ENCODE peak calls at places on chromosomes 6 and 20, in ten cellular contexts. Z is mesenchymal stem cell; T is SJSA1; N is neuronal stem cell; U is AG04450; Y is ovary; S is naive thymus-derived CD4-positive, alpha-beta T cell; R is right cardiac atrium; M is cardiac muscle cell; Q is spleen. I is an unnamed sample.

GRCh38 chr6:32845381-32845884 is 1.6 kb upstream of the PSMB8 start:
- DNase-seq in Z (no peak), T (no peak), N (no peak), U (no peak), Y (no peak), S (peak; percentile 54), R (no peak), M (no peak), Q (peak; percentile 87), I (no peak)

GRCh38 chr6:15491255-15491985 is 171.4 kb downstream of the DTNBP1 start:
- DNase-seq in Z (peak; percentile 80), T (peak; percentile 55), N (peak; percentile 47), U (peak; percentile 52), Y (peak; percentile 76), S (peak; percentile 48), R (peak; percentile 75), M (peak; percentile 75), Q (peak; percentile 88), I (peak; percentile 73)

GRCh38 chr20:32534661-32535240 is 50.4 kb downstream of the NOL4L start:
- DNase-seq in Z (no peak), T (no peak), N (no peak), U (no peak), Y (no peak), S (peak; percentile 75), R (no peak), M (no peak), Q (no peak), I (no peak)

GRCh38 chr20:40663991-40664880 is 24.8 kb downstream of the MAFB start:
- DNase-seq in Z (no peak), T (no peak), N (no peak), U (no peak), Y (no peak), S (no peak), R (no peak), M (no peak), Q (no peak), I (no peak)

GRCh38 chr20:49230021-49230420 is 10.8 kb downstream of the DDX27 start:
- DNase-seq in Z (no peak), T (no peak), N (no peak), U (no peak), Y (no peak), S (no peak), R (no peak), M (no peak), Q (peak; percentile 61), I (no peak)

GRCh38 chr6:137894779-137895385 is 27.8 kb downstream of the TNFAIP3 start:
- DNase-seq in Z (peak; percentile 56), T (no peak), N (no peak), U (no peak), Y (no peak), S (no peak), R (no peak), M (no peak), Q (no peak), I (no peak)

GRCh38 chr6:149508485-149508884 is 23.7 kb upstream of the ZC3H12D start:
- DNase-seq in Z (no peak), T (no peak), N (no peak), U (no peak), Y (no peak), S (peak; percentile 65), R (no peak), M (no peak), Q (no peak), I (no peak)

GRCh38 chr6:1630771-1631217 is 21.1 kb downstream of the FOXC1 start:
- DNase-seq in Z (no peak), T (no peak), N (no peak), U (no peak), Y (no peak), S (no peak), R (no peak), M (no peak), Q (no peak), I (no peak)

GRCh38 chr6:48151142-48151541 is 40.1 kb upstream of the PTCHD4 start:
- DNase-seq in Z (no peak), T (no peak), N (no peak), U (no peak), Y (no peak), S (no peak), R (no peak), M (no peak), Q (no peak), I (no peak)

DNA sequence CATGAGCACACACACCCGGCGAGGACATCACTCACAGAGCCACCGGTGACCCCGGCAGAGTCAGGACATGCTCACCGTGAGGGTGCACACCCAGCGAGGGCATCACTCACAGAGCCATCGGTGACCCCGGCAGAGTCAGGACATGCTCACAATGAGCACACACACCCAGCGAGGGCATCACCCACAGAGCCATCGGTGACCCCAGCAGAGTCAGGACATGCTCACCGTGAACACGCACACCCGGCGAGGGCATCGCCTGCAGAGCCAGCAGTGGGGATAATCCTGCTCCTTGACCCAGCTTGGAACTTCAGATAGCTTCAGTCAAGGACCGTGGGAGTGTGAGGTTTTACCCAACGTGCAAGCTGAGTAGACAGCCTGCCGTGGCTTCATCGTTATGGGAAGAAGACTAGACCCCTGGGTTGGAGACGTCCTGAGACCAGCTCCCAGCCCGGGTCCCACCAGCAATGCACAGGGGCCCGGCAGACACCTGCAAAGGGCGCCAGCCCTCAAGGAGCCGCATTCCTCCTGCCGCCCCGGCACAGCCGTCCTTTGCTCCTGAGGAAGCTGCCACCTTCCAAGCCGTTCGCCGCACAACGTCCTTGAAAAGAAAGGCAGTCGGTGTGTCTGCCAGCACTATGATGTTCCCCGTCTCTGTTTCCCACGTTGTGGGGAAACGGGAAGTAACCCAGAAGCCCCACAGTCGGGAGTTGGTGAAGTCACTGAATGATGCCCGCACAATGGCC is 192.3 kb downstream of the DLL1 start:
- DNase-seq in Z (no peak), T (no peak), N (no peak), U (no peak), Y (peak; percentile 3), S (no peak), R (no peak), M (no peak), Q (peak; percentile 72), I (no peak)
- H3K9me3 ChIP-seq in Z (no peaks in the 10 kb centered on the region), T (peaks cover 12% of the 10 kb centered on the region), N (no peaks in the 10 kb centered on the region), U (peaks cover 94% of the 10 kb centered on the region), Y (no peaks in the 10 kb centered on the region), S (no peaks in the 10 kb centered on the region), R (no peaks in the 10 kb centered on the region), M (no peaks in the 10 kb centered on the region), Q (no peaks in the 10 kb centered on the region), I (no peaks in the 10 kb centered on the region)

DNA sequence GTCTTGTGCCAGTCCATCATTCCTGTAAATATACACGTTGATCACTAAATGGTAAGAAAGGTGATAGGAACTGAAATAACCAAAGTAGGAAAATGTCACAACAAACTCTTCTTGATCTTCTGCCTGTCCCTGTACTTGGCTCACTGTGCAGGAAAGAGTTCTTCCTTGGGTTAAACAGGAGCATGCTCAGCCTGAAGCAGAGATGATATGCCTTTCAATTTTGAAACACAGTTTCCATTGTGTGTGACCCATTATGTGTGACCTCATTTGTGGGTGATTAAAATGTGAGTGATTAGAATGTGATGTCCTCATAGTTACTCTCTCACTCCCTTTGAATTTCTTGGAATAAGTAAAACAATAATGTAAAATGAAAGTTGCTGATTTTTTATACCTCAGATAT is 427.2 kb upstream of the AGPAT4 start:
- DNase-seq in Z (no peak), T (no peak), N (no peak), U (no peak), Y (no peak), S (no peak), R (no peak), M (no peak), Q (no peak), I (no peak)
- H3K4me3 ChIP-seq in Z (no peak overlapping the region), T (no peak overlapping the region), N (no peak overlapping the region), U (no peak overlapping the region), Y (no peak overlapping the region), S (no peak overlapping the region), R (no peak overlapping the region), M (no peak overlapping the region), Q (no peak overlapping the region), I (no peak overlapping the region)

GRCh38 chr6:26045046-26045938 is 41.9 kb upstream of the HFE start:
- DNase-seq in Z (no peak), T (peak; percentile 95), N (peak; percentile 80), U (peak; percentile 82), Y (peak; percentile 79), S (peak; percentile 89), R (peak; percentile 69), M (no peak), Q (peak; percentile 90), I (peak; percentile 65)

GRCh38 chr6:26043389-26044139 is 43.7 kb upstream of the HFE start:
- DNase-seq in Z (no peak), T (peak; percentile 96), N (peak; percentile 78), U (peak; percentile 96), Y (peak; percentile 79), S (peak; percentile 94), R (peak; percentile 58), M (no peak), Q (peak; percentile 89), I (peak; percentile 68)

GRCh38 chr6:26045939-26046368 is 41.3 kb upstream of the HFE start:
- DNase-seq in Z (no peak), T (no peak), N (no peak), U (no peak), Y (no peak), S (no peak), R (no peak), M (no peak), Q (no peak), I (no peak)

GRCh38 chr6:26044140-26045045 is 42.8 kb upstream of the HFE start:
- DNase-seq in Z (no peak), T (no peak), N (no peak), U (no peak), Y (peak; percentile 70), S (peak; percentile 59), R (peak; percentile 51), M (no peak), Q (peak; percentile 89), I (peak; percentile 77)

DNA sequence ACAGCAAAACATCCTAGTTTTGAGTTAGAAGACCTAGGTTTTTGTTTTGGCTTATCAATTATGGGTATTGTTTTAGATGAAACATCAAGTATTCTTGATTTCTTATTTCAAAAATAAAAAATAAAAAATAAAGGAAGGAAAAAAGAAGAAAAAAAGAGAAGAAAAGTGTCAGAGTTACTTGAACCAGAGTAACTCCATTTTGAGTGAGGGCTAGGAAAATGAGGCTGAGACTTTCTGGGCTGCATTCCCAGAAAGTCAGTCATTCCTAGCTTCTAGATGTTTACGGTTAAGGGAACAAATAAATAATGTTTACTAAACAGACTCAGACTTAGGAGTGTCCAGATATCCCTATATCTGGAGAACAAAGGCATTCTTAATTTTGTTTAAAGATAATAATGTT is 45.3 kb upstream of the HFE start:
- DNase-seq in Z (no peak), T (no peak), N (no peak), U (no peak), Y (no peak), S (no peak), R (no peak), M (no peak), Q (no peak), I (no peak)
- H3K27ac ChIP-seq in Z (no peak overlapping the region), T (no peak overlapping the region), N (no peak overlapping the region), U (no peak overlapping the region), Y (no peak overlapping the region), S (no peak overlapping the region), R (no peak overlapping the region), M (no peak overlapping the region), Q (no peak overlapping the region), I (no peak overlapping the region)

DNA sequence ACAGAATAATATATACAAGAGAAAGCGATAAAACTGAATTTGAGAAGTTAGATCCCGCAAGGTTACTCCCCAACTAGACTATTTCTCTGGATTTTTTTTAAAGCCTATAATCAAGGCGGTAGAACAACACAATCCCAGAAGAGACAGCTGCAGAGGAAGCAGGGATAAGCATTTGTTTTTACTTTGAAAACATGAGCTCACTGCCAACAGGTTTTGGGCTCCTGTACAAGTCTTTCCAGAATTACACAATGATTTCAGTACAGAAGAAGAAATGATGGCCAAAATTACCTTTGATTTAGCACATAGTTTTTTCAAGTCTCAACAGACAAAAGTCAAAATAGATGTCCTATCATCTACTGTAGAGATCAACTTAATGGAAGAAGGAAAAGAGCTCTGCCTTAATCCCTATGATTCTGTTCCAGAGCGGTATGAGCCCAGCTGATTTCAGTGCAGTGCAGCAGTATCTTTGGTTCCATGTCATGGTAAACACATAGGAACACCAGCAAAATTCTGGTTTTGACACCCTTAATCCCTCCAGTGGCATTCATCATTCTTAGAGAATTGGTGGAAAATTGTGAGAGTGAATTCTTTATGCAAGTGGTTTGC is 304.3 kb downstream of the HDGFL1 start:
- DNase-seq in Z (no peak), T (no peak), N (no peak), U (peak; percentile 38), Y (peak; percentile 56), S (no peak), R (no peak), M (no peak), Q (no peak), I (no peak)
- H3K9me3 ChIP-seq in Z (no peaks in the 10 kb centered on the region), T (no peaks in the 10 kb centered on the region), N (no peaks in the 10 kb centered on the region), U (no peaks in the 10 kb centered on the region), Y (no peaks in the 10 kb centered on the region), S (no peaks in the 10 kb centered on the region), R (no peaks in the 10 kb centered on the region), M (no peaks in the 10 kb centered on the region), Q (no peaks in the 10 kb centered on the region), I (peaks cover 4% of the 10 kb centered on the region)

I was measured in psoas muscle.